ENCODE peak calls at places on chromosomes 7 and 10, in four cellular contexts. P is prostate gland, W is body of pancreas, B is heart right ventricle. T is an unnamed sample. For H3K9me3, the result is how much of the 10 kb centered on the place peaks cover.

GRCh38 chr7:19754521-19755116 is 18.8 kb downstream of the TMEM196 start:
- DNase-seq in P (no peak), W (no peak), B (no peak), T (peak)

GRCh38 chr7:48059706-48060105 is 24.4 kb downstream of the C7orf57 start:
- DNase-seq in P (no peak), W (no peak), B (no peak), T (no peak)

GRCh38 chr10:30510184-30510931 is 76.4 kb downstream of the MAP3K8 start:
- DNase-seq in P (peak), W (no peak), B (no peak), T (peak)

GRCh38 chr10:58189269-58189668 is 78.4 kb downstream of the IPMK start:
- DNase-seq in P (peak), W (no peak), B (no peak), T (peak)

GRCh38 chr10:58266826-58267712 is 625 bp downstream of the IPMK start:
- DNase-seq in P (peak), W (peak), B (peak), T (peak)

GRCh38 chr10:37860494-37861190 is 3.2 kb upstream of the ZNF248 start:
- DNase-seq in P (peak), W (no peak), B (no peak), T (peak)

GRCh38 chr10:80196270-80196949 is 8.9 kb downstream of the ANXA11 start:
- DNase-seq in P (peak), W (peak), B (no peak), T (no peak)

GRCh38 chr10:99394761-99395386 is 35.5 kb downstream of the GOT1 start:
- DNase-seq in P (peak), W (no peak), B (no peak), T (no peak)

DNA sequence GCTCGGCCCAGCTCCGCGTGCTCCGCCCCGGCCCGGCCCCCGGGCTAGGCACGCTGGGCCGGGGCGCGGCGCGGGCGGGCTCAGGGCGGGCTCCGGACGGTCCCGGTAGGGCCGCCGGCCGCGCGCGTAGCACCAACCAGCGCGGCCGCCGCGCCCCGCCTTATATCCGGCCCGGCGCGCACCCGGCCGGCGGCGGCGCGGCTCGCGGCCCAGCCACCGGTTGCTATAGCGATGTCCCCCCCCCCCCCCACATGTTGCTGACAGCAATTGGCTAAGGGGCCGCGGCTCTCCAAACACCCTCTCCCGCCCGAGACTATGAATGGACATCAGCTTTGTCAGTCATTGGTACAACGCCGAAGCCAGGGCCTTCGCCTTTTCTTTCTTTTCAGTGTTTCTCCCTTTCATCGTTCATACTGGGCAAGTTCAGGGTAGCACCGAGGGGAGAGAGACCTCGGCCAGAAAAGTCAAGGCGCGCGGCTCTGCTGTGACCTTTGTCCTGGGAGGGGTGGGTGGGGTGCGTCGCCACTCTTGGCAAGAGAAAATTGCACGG is 354.1 kb downstream of the DNAJB6 start:
- DNase-seq in P (peak), W (peak), B (peak), T (peak)
- H3K9me3 ChIP-seq in P (under half), W (under half), B (under half), T (under half)

GRCh38 chr10:86931872-86932271 is 25.5 kb downstream of the MMRN2 start:
- DNase-seq in P (no peak), W (no peak), B (no peak), T (no peak)
- H3K27ac ChIP-seq in P (no peak), W (no peak), B (no peak), T (no peak)

GRCh38 chr7:151063212-151063561 is 3.8 kb downstream of the SLC4A2 start:
- DNase-seq in P (no peak), W (peak), B (no peak), T (peak)
- H3K4me3 ChIP-seq in P (no peak), W (peak), B (no peak), T (peak)

DNA sequence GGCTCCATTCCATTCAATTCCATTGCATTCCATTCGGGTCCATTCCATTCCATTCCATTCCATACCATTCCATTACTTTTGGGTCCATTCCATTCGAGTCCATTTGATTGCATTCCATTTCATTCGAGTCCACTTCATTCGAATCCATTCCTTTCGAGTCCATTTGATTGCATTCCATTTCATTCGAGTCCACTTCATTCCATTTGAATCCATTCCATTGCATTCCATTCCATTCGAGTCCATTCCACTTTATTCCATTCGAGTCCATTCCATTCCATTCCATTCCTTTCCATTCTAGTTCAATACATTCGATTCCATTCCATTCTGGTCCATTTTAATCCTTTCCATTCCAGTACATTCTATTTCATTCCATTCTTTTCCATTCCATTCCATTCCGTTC is 334.0 kb downstream of the ZNF33B start:
- DNase-seq in P (no peak), W (no peak), B (no peak), T (no peak)
- H3K9me3 ChIP-seq in P (under half), W (under half), B (under half), T (under half)

GRCh38 chr10:42638821-42639270 is 476 bp upstream of the ZNF33B start:
- DNase-seq in P (no peak), W (no peak), B (no peak), T (no peak)

GRCh38 chr10:42638053-42638820 is at the start of gene ZNF33B:
- DNase-seq in P (peak), W (peak), B (peak), T (peak)

GRCh38 chr10:42637142-42637541 is 1.2 kb downstream of the ZNF33B start:
- DNase-seq in P (no peak), W (no peak), B (no peak), T (no peak)

GRCh38 chr10:42635098-42635497 is 3.3 kb downstream of the ZNF33B start:
- DNase-seq in P (no peak), W (no peak), B (no peak), T (no peak)

GRCh38 chr10:42637648-42638052 is 720 bp downstream of the ZNF33B start:
- DNase-seq in P (no peak), W (no peak), B (no peak), T (no peak)
- H3K27ac ChIP-seq in P (peak), W (peak), B (peak), T (peak)